ENCODE peak calls at places on chromosomes 6 and 20, in six cellular contexts. One of them, this sample, is unnamed.

GRCh38 chr6:149228276-149228962 is 89.1 kb upstream of the TAB2 start:
- DNase-seq in NT2/D1: no peak
- DNase-seq in spleen: no peak
- DNase-seq in effector memory CD4-positive, alpha-beta T cell: no peak
- DNase-seq in A549: no peak
- DNase-seq in Panc1: no peak
- DNase-seq in this sample: no peak

GRCh38 chr6:128174724-128175123 is 273.9 kb upstream of the THEMIS start:
- DNase-seq in NT2/D1: no peak
- DNase-seq in spleen: no peak
- DNase-seq in effector memory CD4-positive, alpha-beta T cell: no peak
- DNase-seq in A549: no peak
- DNase-seq in Panc1: no peak
- DNase-seq in this sample: no peak

GRCh38 chr6:43943099-43943766 is 173.2 kb downstream of the VEGFA start:
- DNase-seq in NT2/D1: no peak
- DNase-seq in spleen: peak; percentile 44
- DNase-seq in effector memory CD4-positive, alpha-beta T cell: no peak
- DNase-seq in A549: no peak
- DNase-seq in Panc1: no peak
- DNase-seq in this sample: no peak

GRCh38 chr6:43772571-43773049 is 2.6 kb downstream of the VEGFA start:
- DNase-seq in NT2/D1: no peak
- DNase-seq in spleen: peak; percentile 74
- DNase-seq in effector memory CD4-positive, alpha-beta T cell: no peak
- DNase-seq in A549: no peak
- DNase-seq in Panc1: no peak
- DNase-seq in this sample: peak; percentile 50

GRCh38 chr6:36289281-36290018 is 19.6 kb downstream of the PNPLA1 start:
- DNase-seq in NT2/D1: peak; percentile 54
- DNase-seq in spleen: no peak
- DNase-seq in effector memory CD4-positive, alpha-beta T cell: no peak
- DNase-seq in A549: no peak
- DNase-seq in Panc1: no peak
- DNase-seq in this sample: no peak

GRCh38 chr20:3470208-3470626 is 601 bp upstream of the ATRN start:
- DNase-seq in NT2/D1: no peak
- DNase-seq in spleen: no peak
- DNase-seq in effector memory CD4-positive, alpha-beta T cell: no peak
- DNase-seq in A549: no peak
- DNase-seq in Panc1: no peak
- DNase-seq in this sample: no peak

GRCh38 chr6:10141756-10142443 is 273.0 kb downstream of the TFAP2A start:
- DNase-seq in NT2/D1: no peak
- DNase-seq in spleen: no peak
- DNase-seq in effector memory CD4-positive, alpha-beta T cell: no peak
- DNase-seq in A549: no peak
- DNase-seq in Panc1: no peak
- DNase-seq in this sample: no peak

GRCh38 chr6:53568776-53569616 is 24.1 kb upstream of the GCLC start:
- DNase-seq in NT2/D1: no peak
- DNase-seq in spleen: no peak
- DNase-seq in effector memory CD4-positive, alpha-beta T cell: no peak
- DNase-seq in A549: no peak
- DNase-seq in Panc1: no peak
- DNase-seq in this sample: no peak

GRCh38 chr6:111469543-111469942 is 13.5 kb downstream of the REV3L start:
- DNase-seq in NT2/D1: no peak
- DNase-seq in spleen: no peak
- DNase-seq in effector memory CD4-positive, alpha-beta T cell: no peak
- DNase-seq in A549: no peak
- DNase-seq in Panc1: no peak
- DNase-seq in this sample: no peak

GRCh38 chr20:39291301-39291700 is 329.2 kb downstream of the DHX35 start:
- DNase-seq in NT2/D1: no peak
- DNase-seq in spleen: no peak
- DNase-seq in effector memory CD4-positive, alpha-beta T cell: no peak
- DNase-seq in A549: no peak
- DNase-seq in Panc1: no peak
- DNase-seq in this sample: no peak

GRCh38 chr6:148435386-148435785 is 92.7 kb downstream of the SASH1 start:
- DNase-seq in NT2/D1: no peak
- DNase-seq in spleen: no peak
- DNase-seq in effector memory CD4-positive, alpha-beta T cell: no peak
- DNase-seq in A549: no peak
- DNase-seq in Panc1: no peak
- DNase-seq in this sample: no peak

GRCh38 chr6:137237413-137238170 is 18.4 kb upstream of the IFNGR1 start:
- DNase-seq in NT2/D1: peak; percentile 42
- DNase-seq in spleen: no peak
- DNase-seq in effector memory CD4-positive, alpha-beta T cell: no peak
- DNase-seq in A549: peak; percentile 55
- DNase-seq in Panc1: no peak
- DNase-seq in this sample: peak; percentile 4

GRCh38 chr6:100464162-100464851 is 414 bp downstream of the SIM1 start:
- DNase-seq in NT2/D1: no peak
- DNase-seq in spleen: no peak
- DNase-seq in effector memory CD4-positive, alpha-beta T cell: no peak
- DNase-seq in A549: no peak
- DNase-seq in Panc1: no peak
- DNase-seq in this sample: no peak

GRCh38 chr6:100464910-100465700 is at the start of gene SIM1:
- DNase-seq in NT2/D1: peak; percentile 84
- DNase-seq in spleen: no peak
- DNase-seq in effector memory CD4-positive, alpha-beta T cell: no peak
- DNase-seq in A549: no peak
- DNase-seq in Panc1: no peak
- DNase-seq in this sample: no peak

GRCh38 chr6:100462396-100462795 is 2.3 kb downstream of the SIM1 start:
- DNase-seq in NT2/D1: no peak
- DNase-seq in spleen: no peak
- DNase-seq in effector memory CD4-positive, alpha-beta T cell: no peak
- DNase-seq in A549: no peak
- DNase-seq in Panc1: no peak
- DNase-seq in this sample: no peak

GRCh38 chr6:100462990-100463684 is 1.6 kb downstream of the SIM1 start:
- DNase-seq in NT2/D1: no peak
- DNase-seq in spleen: no peak
- DNase-seq in effector memory CD4-positive, alpha-beta T cell: no peak
- DNase-seq in A549: no peak
- DNase-seq in Panc1: no peak
- DNase-seq in this sample: no peak

GRCh38 chr6:100463685-100464161 is 998 bp downstream of the SIM1 start:
- DNase-seq in NT2/D1: no peak
- DNase-seq in spleen: no peak
- DNase-seq in effector memory CD4-positive, alpha-beta T cell: no peak
- DNase-seq in A549: no peak
- DNase-seq in Panc1: no peak
- DNase-seq in this sample: no peak
- H3K4me3 ChIP-seq in NT2/D1: peak overlapping the region; percentile 33
- H3K4me3 ChIP-seq in spleen: no peak overlapping the region
- H3K4me3 ChIP-seq in effector memory CD4-positive, alpha-beta T cell: no peak overlapping the region
- H3K4me3 ChIP-seq in A549: no peak overlapping the region
- H3K4me3 ChIP-seq in Panc1: no peak overlapping the region
- H3K4me3 ChIP-seq in this sample: no peak overlapping the region

GRCh38 chr20:9592419-9592818 is 78.0 kb downstream of the LAMP5 start:
- DNase-seq in NT2/D1: no peak
- DNase-seq in spleen: no peak
- DNase-seq in effector memory CD4-positive, alpha-beta T cell: no peak
- DNase-seq in A549: no peak
- DNase-seq in Panc1: no peak
- DNase-seq in this sample: no peak
- H3K4me1 ChIP-seq in NT2/D1: no peaks in the 10 kb centered on the region
- H3K4me1 ChIP-seq in spleen: no peaks in the 10 kb centered on the region
- H3K4me1 ChIP-seq in effector memory CD4-positive, alpha-beta T cell: no peaks in the 10 kb centered on the region
- H3K4me1 ChIP-seq in A549: peaks cover 57% of the 10 kb centered on the region
- H3K4me1 ChIP-seq in Panc1: no peaks in the 10 kb centered on the region
- H3K4me1 ChIP-seq in this sample: no peaks in the 10 kb centered on the region

GRCh38 chr20:607476-607875 is 2.6 kb downstream of the TCF15 start:
- DNase-seq in NT2/D1: no peak
- DNase-seq in spleen: no peak
- DNase-seq in effector memory CD4-positive, alpha-beta T cell: no peak
- DNase-seq in A549: no peak
- DNase-seq in Panc1: no peak
- DNase-seq in this sample: no peak
- H3K4me3 ChIP-seq in NT2/D1: no peak overlapping the region
- H3K4me3 ChIP-seq in spleen: no peak overlapping the region
- H3K4me3 ChIP-seq in effector memory CD4-positive, alpha-beta T cell: no peak overlapping the region
- H3K4me3 ChIP-seq in A549: no peak overlapping the region
- H3K4me3 ChIP-seq in Panc1: no peak overlapping the region
- H3K4me3 ChIP-seq in this sample: no peak overlapping the region

GRCh38 chr20:31788578-31788977 is 30.6 kb upstream of the MYLK2 start:
- DNase-seq in NT2/D1: no peak
- DNase-seq in spleen: no peak
- DNase-seq in effector memory CD4-positive, alpha-beta T cell: no peak
- DNase-seq in A549: peak; percentile 21
- DNase-seq in Panc1: no peak
- DNase-seq in this sample: no peak
- H3K4me1 ChIP-seq in NT2/D1: no peaks in the 10 kb centered on the region
- H3K4me1 ChIP-seq in spleen: no peaks in the 10 kb centered on the region
- H3K4me1 ChIP-seq in effector memory CD4-positive, alpha-beta T cell: no peaks in the 10 kb centered on the region
- H3K4me1 ChIP-seq in A549: no peaks in the 10 kb centered on the region
- H3K4me1 ChIP-seq in Panc1: no peaks in the 10 kb centered on the region
- H3K4me1 ChIP-seq in this sample: no peaks in the 10 kb centered on the region

DNA sequence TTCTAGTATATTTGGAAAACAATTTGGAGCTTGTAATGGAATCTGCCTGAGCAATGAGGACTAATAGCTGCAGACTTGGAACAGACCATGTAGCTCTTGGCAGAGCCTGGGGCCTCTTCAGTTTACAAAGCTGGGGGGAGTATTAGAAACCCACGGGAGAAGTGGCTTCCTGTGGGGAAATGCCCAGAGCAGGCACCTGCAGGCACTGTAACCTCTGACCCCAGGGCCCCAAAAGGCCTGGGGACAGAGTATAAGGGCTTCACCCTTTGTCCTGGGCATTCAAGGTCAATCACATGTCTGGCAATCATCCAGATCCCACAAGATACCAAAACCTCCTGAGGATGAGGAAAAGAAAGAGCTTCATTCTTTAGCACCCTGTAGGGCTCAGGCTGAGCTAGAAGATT is 19.4 kb downstream of the PKIG start:
- DNase-seq in NT2/D1: no peak
- DNase-seq in spleen: no peak
- DNase-seq in effector memory CD4-positive, alpha-beta T cell: no peak
- DNase-seq in A549: no peak
- DNase-seq in Panc1: no peak
- DNase-seq in this sample: no peak
- H3K4me3 ChIP-seq in NT2/D1: no peak overlapping the region
- H3K4me3 ChIP-seq in spleen: no peak overlapping the region
- H3K4me3 ChIP-seq in effector memory CD4-positive, alpha-beta T cell: no peak overlapping the region
- H3K4me3 ChIP-seq in A549: no peak overlapping the region
- H3K4me3 ChIP-seq in Panc1: no peak overlapping the region
- H3K4me3 ChIP-seq in this sample: no peak overlapping the region

DNA sequence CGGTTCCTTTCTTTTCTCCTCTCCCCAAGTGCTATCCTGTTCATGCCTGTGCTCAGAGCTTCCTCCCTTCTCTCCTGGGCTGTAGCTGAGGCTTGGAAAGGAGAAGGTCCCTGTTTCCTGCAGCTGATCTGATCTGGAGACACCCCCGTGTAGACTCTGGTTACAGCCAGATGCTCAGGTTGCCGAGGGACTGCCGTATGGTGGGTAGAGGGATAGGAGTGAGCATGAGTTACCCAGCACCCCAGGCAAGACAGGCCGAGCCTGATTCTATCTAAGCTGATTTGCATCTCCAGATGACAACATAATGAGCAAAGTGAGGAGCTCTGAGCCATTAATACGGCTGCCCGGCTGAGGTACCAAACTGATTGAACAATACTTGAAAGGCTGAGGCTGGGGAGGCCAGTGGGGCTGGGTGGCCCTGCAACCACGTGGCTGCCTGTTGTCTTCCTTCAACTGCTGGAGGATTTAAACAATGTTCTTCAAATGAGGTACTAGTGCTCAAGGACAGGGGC is 91.8 kb downstream of the ASXL1 start:
- DNase-seq in NT2/D1: no peak
- DNase-seq in spleen: peak; percentile 67
- DNase-seq in effector memory CD4-positive, alpha-beta T cell: no peak
- DNase-seq in A549: no peak
- DNase-seq in Panc1: no peak
- DNase-seq in this sample: no peak
- H3K4me1 ChIP-seq in NT2/D1: peaks cover 6% of the 10 kb centered on the region
- H3K4me1 ChIP-seq in spleen: peaks cover 22% of the 10 kb centered on the region
- H3K4me1 ChIP-seq in effector memory CD4-positive, alpha-beta T cell: peaks cover 10% of the 10 kb centered on the region
- H3K4me1 ChIP-seq in A549: no peaks in the 10 kb centered on the region
- H3K4me1 ChIP-seq in Panc1: peaks cover 21% of the 10 kb centered on the region
- H3K4me1 ChIP-seq in this sample: no peaks in the 10 kb centered on the region

GRCh38 chr6:125818659-125819297 is 28.0 kb downstream of the NCOA7 start:
- DNase-seq in NT2/D1: no peak
- DNase-seq in spleen: no peak
- DNase-seq in effector memory CD4-positive, alpha-beta T cell: no peak
- DNase-seq in A549: no peak
- DNase-seq in Panc1: no peak
- DNase-seq in this sample: no peak
- H3K4me3 ChIP-seq in NT2/D1: no peak overlapping the region
- H3K4me3 ChIP-seq in spleen: no peak overlapping the region
- H3K4me3 ChIP-seq in effector memory CD4-positive, alpha-beta T cell: no peak overlapping the region
- H3K4me3 ChIP-seq in A549: no peak overlapping the region
- H3K4me3 ChIP-seq in Panc1: no peak overlapping the region
- H3K4me3 ChIP-seq in this sample: no peak overlapping the region

GRCh38 chr6:163419413-163420314 is 5.1 kb downstream of the QKI start:
- DNase-seq in NT2/D1: no peak
- DNase-seq in spleen: no peak
- DNase-seq in effector memory CD4-positive, alpha-beta T cell: no peak
- DNase-seq in A549: no peak
- DNase-seq in Panc1: no peak
- DNase-seq in this sample: no peak
- H3K4me1 ChIP-seq in NT2/D1: no peaks in the 10 kb centered on the region
- H3K4me1 ChIP-seq in spleen: peaks cover 53% of the 10 kb centered on the region
- H3K4me1 ChIP-seq in effector memory CD4-positive, alpha-beta T cell: peaks cover 3% of the 10 kb centered on the region
- H3K4me1 ChIP-seq in A549: peaks cover 49% of the 10 kb centered on the region
- H3K4me1 ChIP-seq in Panc1: peaks cover 46% of the 10 kb centered on the region
- H3K4me1 ChIP-seq in this sample: peaks cover 26% of the 10 kb centered on the region

GRCh38 chr20:40991181-40991889 is 37.3 kb upstream of the TOP1 start:
- DNase-seq in NT2/D1: no peak
- DNase-seq in spleen: peak; percentile 86
- DNase-seq in effector memory CD4-positive, alpha-beta T cell: no peak
- DNase-seq in A549: no peak
- DNase-seq in Panc1: no peak
- DNase-seq in this sample: no peak
- H3K4me3 ChIP-seq in NT2/D1: no peak overlapping the region
- H3K4me3 ChIP-seq in spleen: no peak overlapping the region
- H3K4me3 ChIP-seq in effector memory CD4-positive, alpha-beta T cell: no peak overlapping the region
- H3K4me3 ChIP-seq in A549: no peak overlapping the region
- H3K4me3 ChIP-seq in Panc1: no peak overlapping the region
- H3K4me3 ChIP-seq in this sample: no peak overlapping the region

GRCh38 chr20:25041813-25042530 is 16.0 kb downstream of the ACSS1 start:
- DNase-seq in NT2/D1: no peak
- DNase-seq in spleen: peak; percentile 73
- DNase-seq in effector memory CD4-positive, alpha-beta T cell: no peak
- DNase-seq in A549: no peak
- DNase-seq in Panc1: no peak
- DNase-seq in this sample: no peak
- H3K4me1 ChIP-seq in NT2/D1: no peaks in the 10 kb centered on the region
- H3K4me1 ChIP-seq in spleen: peaks cover 60% of the 10 kb centered on the region
- H3K4me1 ChIP-seq in effector memory CD4-positive, alpha-beta T cell: peaks cover 27% of the 10 kb centered on the region
- H3K4me1 ChIP-seq in A549: no peaks in the 10 kb centered on the region
- H3K4me1 ChIP-seq in Panc1: peaks cover 14% of the 10 kb centered on the region
- H3K4me1 ChIP-seq in this sample: no peaks in the 10 kb centered on the region

This sample was measured in HAP-1.